ENCODE peak calls at places on chromosomes 3 and 15, in ten cellular contexts. One of them, this sample, is unnamed.

GRCh38 chr15:38588672-38589071 is 24.1 kb upstream of the RASGRP1 start:
- DNase-seq in NCI-H748 treated with DMSO at 0.1 percent for 48 hours: no peak
- DNase-seq in progenitor cell of endocrine pancreas: no peak
- DNase-seq in lung microvascular endothelial cell: no peak
- DNase-seq in HEK293T: no peak
- DNase-seq in HTR-8/SVneo: no peak
- DNase-seq in COR-L47: no peak
- DNase-seq in astrocyte of the hippocampus: peak
- DNase-seq in small intestine: no peak
- DNase-seq in NCI-H1694: no peak
- DNase-seq in this sample: no peak

GRCh38 chr3:11072631-11073030 is 80.1 kb downstream of the SLC6A1 start:
- DNase-seq in NCI-H748 treated with DMSO at 0.1 percent for 48 hours: no peak
- DNase-seq in progenitor cell of endocrine pancreas: no peak
- DNase-seq in lung microvascular endothelial cell: no peak
- DNase-seq in HEK293T: no peak
- DNase-seq in HTR-8/SVneo: no peak
- DNase-seq in COR-L47: no peak
- DNase-seq in astrocyte of the hippocampus: no peak
- DNase-seq in small intestine: no peak
- DNase-seq in NCI-H1694: no peak
- DNase-seq in this sample: no peak

GRCh38 chr3:126758019-126758418 is 54.0 kb downstream of the CHCHD6 start:
- DNase-seq in NCI-H748 treated with DMSO at 0.1 percent for 48 hours: no peak
- DNase-seq in progenitor cell of endocrine pancreas: no peak
- DNase-seq in lung microvascular endothelial cell: no peak
- DNase-seq in HEK293T: no peak
- DNase-seq in HTR-8/SVneo: no peak
- DNase-seq in COR-L47: no peak
- DNase-seq in astrocyte of the hippocampus: no peak
- DNase-seq in small intestine: no peak
- DNase-seq in NCI-H1694: no peak
- DNase-seq in this sample: no peak

GRCh38 chr3:138493804-138494606 is 59.6 kb downstream of the ESYT3 start:
- DNase-seq in NCI-H748 treated with DMSO at 0.1 percent for 48 hours: no peak
- DNase-seq in progenitor cell of endocrine pancreas: no peak
- DNase-seq in lung microvascular endothelial cell: no peak
- DNase-seq in HEK293T: no peak
- DNase-seq in HTR-8/SVneo: peak
- DNase-seq in COR-L47: no peak
- DNase-seq in astrocyte of the hippocampus: no peak
- DNase-seq in small intestine: no peak
- DNase-seq in NCI-H1694: no peak
- DNase-seq in this sample: no peak

GRCh38 chr3:126982522-126983175 is at the start of gene PLXNA1:
- DNase-seq in NCI-H748 treated with DMSO at 0.1 percent for 48 hours: peak
- DNase-seq in progenitor cell of endocrine pancreas: peak
- DNase-seq in lung microvascular endothelial cell: peak
- DNase-seq in HEK293T: peak
- DNase-seq in HTR-8/SVneo: peak
- DNase-seq in COR-L47: peak
- DNase-seq in astrocyte of the hippocampus: peak
- DNase-seq in small intestine: peak
- DNase-seq in NCI-H1694: peak
- DNase-seq in this sample: peak

GRCh38 chr3:113531826-113532697 is at the start of gene SIDT1:
- DNase-seq in NCI-H748 treated with DMSO at 0.1 percent for 48 hours: peak
- DNase-seq in progenitor cell of endocrine pancreas: no peak
- DNase-seq in lung microvascular endothelial cell: peak
- DNase-seq in HEK293T: peak
- DNase-seq in HTR-8/SVneo: no peak
- DNase-seq in COR-L47: peak
- DNase-seq in astrocyte of the hippocampus: peak
- DNase-seq in small intestine: peak
- DNase-seq in NCI-H1694: no peak
- DNase-seq in this sample: peak

GRCh38 chr15:88218557-88219214 is 37.9 kb downstream of the NTRK3 start:
- DNase-seq in NCI-H748 treated with DMSO at 0.1 percent for 48 hours: peak
- DNase-seq in progenitor cell of endocrine pancreas: no peak
- DNase-seq in lung microvascular endothelial cell: no peak
- DNase-seq in HEK293T: no peak
- DNase-seq in HTR-8/SVneo: no peak
- DNase-seq in COR-L47: no peak
- DNase-seq in astrocyte of the hippocampus: peak
- DNase-seq in small intestine: no peak
- DNase-seq in NCI-H1694: no peak
- DNase-seq in this sample: no peak

GRCh38 chr3:171001957-171002694 is 24.4 kb downstream of the SLC2A2 start:
- DNase-seq in NCI-H748 treated with DMSO at 0.1 percent for 48 hours: no peak
- DNase-seq in progenitor cell of endocrine pancreas: no peak
- DNase-seq in lung microvascular endothelial cell: no peak
- DNase-seq in HEK293T: no peak
- DNase-seq in HTR-8/SVneo: no peak
- DNase-seq in COR-L47: no peak
- DNase-seq in astrocyte of the hippocampus: peak
- DNase-seq in small intestine: peak
- DNase-seq in NCI-H1694: no peak
- DNase-seq in this sample: no peak

GRCh38 chr3:72614394-72615074 is 233.7 kb downstream of the SHQ1 start:
- DNase-seq in NCI-H748 treated with DMSO at 0.1 percent for 48 hours: no peak
- DNase-seq in progenitor cell of endocrine pancreas: no peak
- DNase-seq in lung microvascular endothelial cell: no peak
- DNase-seq in HEK293T: no peak
- DNase-seq in HTR-8/SVneo: no peak
- DNase-seq in COR-L47: no peak
- DNase-seq in astrocyte of the hippocampus: no peak
- DNase-seq in small intestine: peak
- DNase-seq in NCI-H1694: no peak
- DNase-seq in this sample: no peak

GRCh38 chr3:195137638-195138588 is 133.0 kb downstream of the XXYLT1 start:
- DNase-seq in NCI-H748 treated with DMSO at 0.1 percent for 48 hours: no peak
- DNase-seq in progenitor cell of endocrine pancreas: no peak
- DNase-seq in lung microvascular endothelial cell: no peak
- DNase-seq in HEK293T: no peak
- DNase-seq in HTR-8/SVneo: no peak
- DNase-seq in COR-L47: no peak
- DNase-seq in astrocyte of the hippocampus: no peak
- DNase-seq in small intestine: peak
- DNase-seq in NCI-H1694: no peak
- DNase-seq in this sample: no peak

GRCh38 chr3:33440578-33441321 is 545 bp upstream of the UBP1 start:
- DNase-seq in NCI-H748 treated with DMSO at 0.1 percent for 48 hours: peak
- DNase-seq in progenitor cell of endocrine pancreas: no peak
- DNase-seq in lung microvascular endothelial cell: peak
- DNase-seq in HEK293T: peak
- DNase-seq in HTR-8/SVneo: peak
- DNase-seq in COR-L47: peak
- DNase-seq in astrocyte of the hippocampus: peak
- DNase-seq in small intestine: peak
- DNase-seq in NCI-H1694: peak
- DNase-seq in this sample: peak

GRCh38 chr3:192825191-192825590 is 92.5 kb downstream of the MB21D2 start:
- DNase-seq in NCI-H748 treated with DMSO at 0.1 percent for 48 hours: no peak
- DNase-seq in progenitor cell of endocrine pancreas: no peak
- DNase-seq in lung microvascular endothelial cell: peak
- DNase-seq in HEK293T: no peak
- DNase-seq in HTR-8/SVneo: no peak
- DNase-seq in COR-L47: no peak
- DNase-seq in astrocyte of the hippocampus: no peak
- DNase-seq in small intestine: no peak
- DNase-seq in NCI-H1694: no peak
- DNase-seq in this sample: no peak

GRCh38 chr3:187807086-187807862 is 62.0 kb upstream of the BCL6 start:
- DNase-seq in NCI-H748 treated with DMSO at 0.1 percent for 48 hours: no peak
- DNase-seq in progenitor cell of endocrine pancreas: no peak
- DNase-seq in lung microvascular endothelial cell: no peak
- DNase-seq in HEK293T: no peak
- DNase-seq in HTR-8/SVneo: no peak
- DNase-seq in COR-L47: no peak
- DNase-seq in astrocyte of the hippocampus: peak
- DNase-seq in small intestine: no peak
- DNase-seq in NCI-H1694: no peak
- DNase-seq in this sample: no peak

GRCh38 chr15:48855501-48856440 is 22.2 kb upstream of the EID1 start:
- DNase-seq in NCI-H748 treated with DMSO at 0.1 percent for 48 hours: no peak
- DNase-seq in progenitor cell of endocrine pancreas: no peak
- DNase-seq in lung microvascular endothelial cell: peak
- DNase-seq in HEK293T: peak
- DNase-seq in HTR-8/SVneo: peak
- DNase-seq in COR-L47: peak
- DNase-seq in astrocyte of the hippocampus: peak
- DNase-seq in small intestine: peak
- DNase-seq in NCI-H1694: no peak
- DNase-seq in this sample: no peak

GRCh38 chr15:91611924-91612323 is 241.6 kb upstream of the SLCO3A1 start:
- DNase-seq in NCI-H748 treated with DMSO at 0.1 percent for 48 hours: no peak
- DNase-seq in progenitor cell of endocrine pancreas: no peak
- DNase-seq in lung microvascular endothelial cell: no peak
- DNase-seq in HEK293T: no peak
- DNase-seq in HTR-8/SVneo: no peak
- DNase-seq in COR-L47: no peak
- DNase-seq in astrocyte of the hippocampus: no peak
- DNase-seq in small intestine: no peak
- DNase-seq in NCI-H1694: peak
- DNase-seq in this sample: no peak

GRCh38 chr15:68667800-68668625 is 89.2 kb downstream of the CORO2B start:
- DNase-seq in NCI-H748 treated with DMSO at 0.1 percent for 48 hours: no peak
- DNase-seq in progenitor cell of endocrine pancreas: no peak
- DNase-seq in lung microvascular endothelial cell: no peak
- DNase-seq in HEK293T: no peak
- DNase-seq in HTR-8/SVneo: no peak
- DNase-seq in COR-L47: no peak
- DNase-seq in astrocyte of the hippocampus: no peak
- DNase-seq in small intestine: no peak
- DNase-seq in NCI-H1694: no peak
- DNase-seq in this sample: no peak

GRCh38 chr15:101504866-101505609 is 15.5 kb upstream of the PCSK6 start:
- DNase-seq in NCI-H748 treated with DMSO at 0.1 percent for 48 hours: no peak
- DNase-seq in progenitor cell of endocrine pancreas: no peak
- DNase-seq in lung microvascular endothelial cell: no peak
- DNase-seq in HEK293T: peak
- DNase-seq in HTR-8/SVneo: no peak
- DNase-seq in COR-L47: no peak
- DNase-seq in astrocyte of the hippocampus: no peak
- DNase-seq in small intestine: no peak
- DNase-seq in NCI-H1694: no peak
- DNase-seq in this sample: no peak

GRCh38 chr3:38986901-38987300 is 64.8 kb downstream of the SCN11A start:
- DNase-seq in NCI-H748 treated with DMSO at 0.1 percent for 48 hours: no peak
- DNase-seq in progenitor cell of endocrine pancreas: no peak
- DNase-seq in lung microvascular endothelial cell: no peak
- DNase-seq in HEK293T: no peak
- DNase-seq in HTR-8/SVneo: no peak
- DNase-seq in COR-L47: no peak
- DNase-seq in astrocyte of the hippocampus: no peak
- DNase-seq in small intestine: no peak
- DNase-seq in NCI-H1694: no peak
- DNase-seq in this sample: no peak

GRCh38 chr15:81023483-81024264 is 23.0 kb downstream of the TLNRD1 start:
- DNase-seq in NCI-H748 treated with DMSO at 0.1 percent for 48 hours: no peak
- DNase-seq in progenitor cell of endocrine pancreas: no peak
- DNase-seq in lung microvascular endothelial cell: peak
- DNase-seq in HEK293T: no peak
- DNase-seq in HTR-8/SVneo: no peak
- DNase-seq in COR-L47: no peak
- DNase-seq in astrocyte of the hippocampus: peak
- DNase-seq in small intestine: no peak
- DNase-seq in NCI-H1694: no peak
- DNase-seq in this sample: peak

GRCh38 chr3:105564546-105565288 is 198.0 kb downstream of the ALCAM start:
- DNase-seq in NCI-H748 treated with DMSO at 0.1 percent for 48 hours: no peak
- DNase-seq in progenitor cell of endocrine pancreas: no peak
- DNase-seq in lung microvascular endothelial cell: no peak
- DNase-seq in HEK293T: no peak
- DNase-seq in HTR-8/SVneo: no peak
- DNase-seq in COR-L47: no peak
- DNase-seq in astrocyte of the hippocampus: no peak
- DNase-seq in small intestine: peak
- DNase-seq in NCI-H1694: no peak
- DNase-seq in this sample: no peak

GRCh38 chr15:71333839-71334238 is 218.6 kb downstream of the THSD4 start:
- DNase-seq in NCI-H748 treated with DMSO at 0.1 percent for 48 hours: no peak
- DNase-seq in progenitor cell of endocrine pancreas: no peak
- DNase-seq in lung microvascular endothelial cell: no peak
- DNase-seq in HEK293T: no peak
- DNase-seq in HTR-8/SVneo: no peak
- DNase-seq in COR-L47: no peak
- DNase-seq in astrocyte of the hippocampus: no peak
- DNase-seq in small intestine: no peak
- DNase-seq in NCI-H1694: no peak
- DNase-seq in this sample: no peak

GRCh38 chr3:152403632-152404066 is 134.9 kb downstream of the MBNL1 start:
- DNase-seq in NCI-H748 treated with DMSO at 0.1 percent for 48 hours: no peak
- DNase-seq in progenitor cell of endocrine pancreas: no peak
- DNase-seq in lung microvascular endothelial cell: no peak
- DNase-seq in HEK293T: no peak
- DNase-seq in HTR-8/SVneo: no peak
- DNase-seq in COR-L47: no peak
- DNase-seq in astrocyte of the hippocampus: peak
- DNase-seq in small intestine: peak
- DNase-seq in NCI-H1694: no peak
- DNase-seq in this sample: no peak

This sample was measured in GM06990.